ENCODE peak calls at places on chromosome 1, in seven cellular contexts. V, Z, H, D, L, G and Q are unnamed samples.

GRCh38 chr1:212928323-212929281 is 21.7 kb upstream of the VASH2 start:
- DNase-seq in V (no peak), Z (no peak), H (no peak), D (no peak), L (no peak), G (no peak), Q (no peak)

GRCh38 chr1:27455166-27455811 is 34.7 kb downstream of the WASF2 start:
- DNase-seq in V (peak; percentile 53), Z (peak; percentile 6), H (no peak), D (no peak), L (no peak), G (no peak), Q (peak; percentile 37)

GRCh38 chr1:14593279-14593678 is 5.2 kb upstream of the KAZN start:
- DNase-seq in V (no peak), Z (no peak), H (no peak), D (no peak), L (no peak), G (no peak), Q (no peak)

GRCh38 chr1:53367503-53368313 is 39.8 kb upstream of the LRP8 start:
- DNase-seq in V (peak; percentile 57), Z (no peak), H (no peak), D (no peak), L (peak; percentile 18), G (no peak), Q (peak; percentile 6)

GRCh38 chr1:2814511-2815075 is 13.1 kb upstream of the TTC34 start:
- DNase-seq in V (no peak), Z (no peak), H (no peak), D (no peak), L (no peak), G (no peak), Q (no peak)

GRCh38 chr1:84365225-84366221 is 32.8 kb upstream of the DNASE2B start:
- DNase-seq in V (peak; percentile 57), Z (no peak), H (peak; percentile 22), D (no peak), L (no peak), G (no peak), Q (no peak)

GRCh38 chr1:185074307-185074706 is 28.9 kb downstream of the RNF2 start:
- DNase-seq in V (no peak), Z (no peak), H (no peak), D (no peak), L (no peak), G (no peak), Q (no peak)

GRCh38 chr1:25896266-25896665 is 10.0 kb downstream of the STMN1 start:
- DNase-seq in V (no peak), Z (no peak), H (no peak), D (no peak), L (no peak), G (peak; percentile 49), Q (no peak)

GRCh38 chr1:112911506-112911905 is 44.5 kb downstream of the SLC16A1 start:
- DNase-seq in V (no peak), Z (no peak), H (no peak), D (no peak), L (no peak), G (no peak), Q (no peak)

GRCh38 chr1:153598309-153599172 is 14.4 kb downstream of the S100A16 start:
- DNase-seq in V (no peak), Z (no peak), H (no peak), D (no peak), L (no peak), G (peak; percentile 35), Q (no peak)